ENCODE peak calls at places on chromosomes 5 and 9, in five cellular contexts. U is nephron progenitor cell; Y is activated gamma-delta T cell treated with Interleukin-2 at 50 U/mL for 16 hours; J is ovary; I is CD8-positive, alpha-beta T cell. W is an unnamed sample.

GRCh38 chr5:176647870-176648466 is 684 bp downstream of the TSPAN17 start:
- DNase-seq in U (peak; percentile 33), I (no peak), J (peak; percentile 83), Y (no peak), W (peak; percentile 56)

GRCh38 chr5:93236807-93237421 is 344.1 kb downstream of the NR2F1-AS1 start:
- DNase-seq in Y (no peak), I (no peak), U (no peak), J (no peak), W (no peak)

GRCh38 chr9:34451135-34451534 is 7.2 kb downstream of the FAM219A start:
- DNase-seq in Y (no peak), U (no peak), I (no peak), J (no peak), W (no peak)

GRCh38 chr9:98341157-98342102 is 86.0 kb upstream of the TBC1D2 start:
- DNase-seq in Y (no peak), J (no peak), U (no peak), I (no peak), W (no peak)

GRCh38 chr9:38181866-38182265 is 112.8 kb upstream of the SHB start:
- DNase-seq in U (no peak), I (no peak), Y (no peak), J (no peak), W (no peak)

GRCh38 chr5:77015938-77016569 is 14.2 kb upstream of the AGGF1 start:
- DNase-seq in U (no peak), J (no peak), Y (no peak), I (no peak), W (peak; percentile 54)

GRCh38 chr5:180173875-180174586 is 35.0 kb downstream of the RASGEF1C start:
- DNase-seq in U (no peak), Y (no peak), J (no peak), I (no peak), W (no peak)

GRCh38 chr5:93893050-93893449 is 151.7 kb upstream of the POU5F2 start:
- DNase-seq in U (no peak), J (no peak), I (no peak), Y (no peak), W (no peak)

GRCh38 chr9:101274971-101275670 is 109.7 kb downstream of the BAAT start:
- DNase-seq in J (no peak), Y (no peak), I (no peak), U (no peak), W (no peak)

GRCh38 chr9:35027361-35027760 is 37.8 kb downstream of the DNAJB5 start:
- DNase-seq in I (no peak), U (no peak), J (no peak), Y (no peak), W (no peak)

W was measured in HTR-8/SVneo.